ENCODE peak calls at places on chromosomes 7 and 10, in five cellular contexts. M is K562, P is HepG2, F is GM12878, A is HCT116. L is an unnamed sample.

GRCh38 chr10:58806970-58807630 is 294.4 kb downstream of the BICC1 start:
- DNase-seq in M (no peak), P (no peak), F (no peak), A (no peak), L (no peak)

GRCh38 chr7:97868788-97869187 is 3.4 kb downstream of the ASNS start:
- DNase-seq in M (no peak), P (no peak), F (no peak), A (no peak), L (no peak)

GRCh38 chr10:83153714-83154113 is 985.6 kb upstream of the GHITM start:
- DNase-seq in M (no peak), P (no peak), F (no peak), A (no peak), L (no peak)

GRCh38 chr7:140653319-140654108 is 12.9 kb upstream of the DENND2A start:
- DNase-seq in M (peak; percentile 77), P (peak; percentile 61), F (no peak), A (peak; percentile 65), L (no peak)

GRCh38 chr10:129063877-129064276 is 403.2 kb upstream of the MGMT start:
- DNase-seq in M (no peak), P (no peak), F (no peak), A (no peak), L (peak; percentile 13)

GRCh38 chr7:6160191-6160623 is 112.2 kb downstream of the CYTH3 start:
- DNase-seq in M (peak; percentile 38), P (no peak), F (no peak), A (no peak), L (peak; percentile 60)

GRCh38 chr7:85039196-85039923 is 147.5 kb downstream of the SEMA3D start:
- DNase-seq in M (no peak), P (no peak), F (peak; percentile 3), A (no peak), L (no peak)

GRCh38 chr10:20598590-20598989 is 298.5 kb downstream of the NEBL start:
- DNase-seq in M (no peak), P (no peak), F (no peak), A (no peak), L (no peak)

GRCh38 chr7:151454306-151454705 is 14.4 kb upstream of the CRYGN start:
- DNase-seq in M (no peak), P (no peak), F (no peak), A (no peak), L (no peak)

GRCh38 chr7:130982651-130983050 is 248.6 kb upstream of the KLF14 start:
- DNase-seq in M (no peak), P (no peak), F (no peak), A (no peak), L (no peak)

GRCh38 chr7:2013381-2014311 is 219.1 kb downstream of the MAD1L1 start:
- DNase-seq in M (no peak), P (no peak), F (no peak), A (no peak), L (no peak)

GRCh38 chr7:132785861-132786260 is 209.6 kb upstream of the PLXNA4 start:
- DNase-seq in M (no peak), P (no peak), F (no peak), A (no peak), L (no peak)

GRCh38 chr10:91708174-91708861 is 75.4 kb upstream of the PPP1R3C start:
- DNase-seq in M (no peak), P (no peak), F (no peak), A (no peak), L (no peak)

GRCh38 chr7:74452748-74453320 is 872 bp upstream of the GTF2IRD1 start:
- DNase-seq in M (peak; percentile 39), P (peak; percentile 65), F (no peak), A (no peak), L (no peak)

GRCh38 chr10:129307141-129307540 is 159.9 kb upstream of the MGMT start:
- DNase-seq in M (no peak), P (peak; percentile 6), F (no peak), A (no peak), L (no peak)

GRCh38 chr10:24822557-24822956 is 98.9 kb upstream of the ARHGAP21 start:
- DNase-seq in M (no peak), P (no peak), F (peak; percentile 55), A (no peak), L (no peak)

GRCh38 chr10:101840102-101840684 is 3.4 kb downstream of the KCNIP2 start:
- DNase-seq in M (peak; percentile 16), P (no peak), F (no peak), A (no peak), L (no peak)

GRCh38 chr10:16967866-16968721 is 150.9 kb upstream of the RSU1 start:
- DNase-seq in M (no peak), P (peak; percentile 40), F (no peak), A (peak; percentile 8), L (no peak)

GRCh38 chr7:110861163-110861562 is 229.8 kb upstream of the LRRN3 start:
- DNase-seq in M (no peak), P (no peak), F (no peak), A (no peak), L (no peak)

GRCh38 chr10:34397324-34397723 is 417.8 kb downstream of the PARD3 start:
- DNase-seq in M (no peak), P (no peak), F (no peak), A (no peak), L (no peak)

GRCh38 chr10:43623351-43623750 is 17.1 kb downstream of the ZNF485 start:
- DNase-seq in M (peak; percentile 42), P (no peak), F (no peak), A (no peak), L (no peak)

GRCh38 chr10:5816170-5816569 is 2.9 kb upstream of the GDI2 start:
- DNase-seq in M (no peak), P (no peak), F (peak; percentile 47), A (no peak), L (peak; percentile 24)

GRCh38 chr7:101688183-101688831 is 59.2 kb upstream of the MYL10 start:
- DNase-seq in M (peak; percentile 89), P (peak; percentile 44), F (no peak), A (peak; percentile 34), L (no peak)

GRCh38 chr10:116683061-116683601 is 59.2 kb downstream of the HSPA12A start:
- DNase-seq in M (no peak), P (no peak), F (no peak), A (no peak), L (no peak)

GRCh38 chr10:127998517-127999144 is 91.7 kb downstream of the PTPRE start:
- DNase-seq in M (no peak), P (no peak), F (no peak), A (no peak), L (no peak)
- H3K4me1 ChIP-seq in M (no peaks in the 10 kb centered on the region), P (no peaks in the 10 kb centered on the region), F (no peaks in the 10 kb centered on the region), A (no peaks in the 10 kb centered on the region), L (no peaks in the 10 kb centered on the region)

DNA sequence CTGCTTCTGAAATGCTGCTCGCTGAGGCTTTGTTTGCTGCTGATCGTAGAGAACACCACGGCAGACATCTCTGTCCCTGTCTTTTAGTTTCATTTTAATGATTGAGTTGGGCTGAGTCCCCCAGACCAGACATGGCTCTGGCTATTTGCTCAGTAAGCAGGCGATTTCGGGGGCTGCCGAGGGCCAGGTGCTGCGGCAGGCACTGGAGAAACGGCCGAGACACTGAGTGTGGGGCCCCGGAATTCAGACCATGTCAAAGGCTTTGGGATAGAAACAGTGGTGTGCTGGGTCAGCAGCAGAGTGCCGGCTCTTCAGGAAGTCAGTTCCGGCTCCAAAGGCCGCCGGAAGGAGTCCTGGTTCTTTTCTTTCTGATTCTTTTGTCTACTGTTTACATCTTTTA is 5.0 kb downstream of the LRRC27 start:
- DNase-seq in M (no peak), P (no peak), F (no peak), A (no peak), L (no peak)
- TF ChIP-seq RAD21 in M (no peak), P (no peak), F (no peak), A (no peak), L (no peak)

GRCh38 chr7:23477962-23478866 is 7.9 kb upstream of the IGF2BP3 start:
- DNase-seq in M (no peak), P (no peak), F (no peak), A (no peak), L (no peak)
- TF ChIP-seq EZH2 in M (no peak), P (no peak), F (no peak), A (peak; percentile 78), L (no peak)

GRCh38 chr10:7409045-7409731 is 1.6 kb downstream of the SFMBT2 start:
- DNase-seq in M (peak; percentile 56), P (no peak), F (peak; percentile 51), A (no peak), L (no peak)
- H3K4me1 ChIP-seq in M (peaks cover 24% of the 10 kb centered on the region), P (no peaks in the 10 kb centered on the region), F (peaks cover 15% of the 10 kb centered on the region), A (no peaks in the 10 kb centered on the region), L (peaks cover 16% of the 10 kb centered on the region)

DNA sequence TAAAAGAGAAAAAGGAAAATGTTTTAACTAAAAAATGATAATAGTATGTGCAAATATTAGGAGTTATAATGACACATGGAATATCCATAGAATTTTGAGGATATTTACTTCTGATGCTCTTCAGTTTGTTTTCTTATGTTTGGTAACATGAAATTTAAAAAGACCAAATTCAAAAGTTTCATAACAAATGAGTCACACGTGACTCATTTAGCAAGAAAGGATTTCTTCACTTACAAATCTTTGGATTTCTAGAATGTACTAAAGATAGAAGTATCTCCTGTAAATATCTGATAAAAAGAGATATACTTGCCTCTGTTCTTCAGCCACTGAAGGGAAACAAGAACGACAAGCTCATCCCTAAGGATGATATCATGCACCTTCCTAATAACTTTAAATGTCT is 774.5 kb upstream of the LRRTM3 start:
- DNase-seq in M (no peak), P (no peak), F (no peak), A (no peak), L (no peak)
- TF ChIP-seq RAD21 in M (no peak), P (no peak), F (no peak), A (no peak), L (no peak)

DNA sequence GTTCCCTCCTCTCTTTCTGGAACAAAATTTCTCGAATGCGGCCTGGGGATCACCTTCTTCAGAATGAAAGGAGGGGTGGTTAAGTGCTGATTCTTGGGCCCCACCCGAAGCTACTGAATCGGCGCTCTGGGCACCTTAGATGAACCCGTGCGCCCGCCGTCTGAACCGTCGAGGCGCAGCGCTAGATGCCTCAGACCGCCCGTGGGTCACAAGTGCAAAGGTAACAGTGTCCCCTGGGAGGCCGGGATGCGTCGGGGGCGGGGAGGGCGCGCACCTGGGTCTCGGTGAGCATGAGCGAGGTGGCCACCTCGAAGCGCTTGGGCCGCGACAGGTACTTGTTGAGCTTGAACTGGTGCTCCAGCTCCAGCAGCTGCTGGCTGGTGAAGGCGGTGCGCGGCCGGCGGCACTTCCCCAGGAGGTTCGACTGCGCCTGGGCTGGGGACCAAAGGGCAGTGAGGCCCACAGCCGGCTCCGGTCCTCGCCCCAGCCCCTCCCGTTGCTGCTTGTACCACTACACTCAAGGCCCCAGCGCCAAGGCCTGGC is 4.2 kb downstream of the MNX1 start:
- DNase-seq in M (no peak), P (no peak), F (no peak), A (no peak), L (peak; percentile 71)
- TF ChIP-seq EZH2 in M (no peak), P (no peak), F (no peak), A (no peak), L (peak; percentile 99)

GRCh38 chr7:122618603-122619189 is 80.2 kb downstream of the RNF133 start:
- DNase-seq in M (no peak), P (no peak), F (no peak), A (no peak), L (no peak)
- H3K4me1 ChIP-seq in M (no peaks in the 10 kb centered on the region), P (peaks cover 7% of the 10 kb centered on the region), F (no peaks in the 10 kb centered on the region), A (no peaks in the 10 kb centered on the region), L (no peaks in the 10 kb centered on the region)

DNA sequence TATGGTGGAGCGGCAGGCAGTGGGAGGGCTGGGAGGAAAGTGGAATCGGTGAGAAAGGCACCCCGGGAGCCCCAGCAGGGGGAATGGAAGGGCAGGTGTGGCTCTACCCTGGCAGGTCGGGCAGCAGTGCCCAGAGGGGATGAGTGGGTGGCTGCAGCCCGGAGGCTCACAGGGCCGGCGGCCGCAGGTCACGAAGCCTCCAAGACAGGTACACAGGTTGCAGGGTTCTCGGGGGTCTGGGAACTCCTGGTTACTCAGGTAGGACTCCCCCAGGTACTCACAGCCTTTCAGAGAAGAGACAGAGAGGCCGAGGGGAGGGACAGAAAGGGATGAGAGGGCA is 21.8 kb downstream of the KCP start:
- DNase-seq in M (no peak), P (no peak), F (no peak), A (no peak), L (peak; percentile 54)
- TF ChIP-seq RAD21 in M (no peak), P (no peak), F (no peak), A (no peak), L (no peak)

L was measured in H1.